ENCODE peak calls at places on chromosomes 5 and 9, in seven cellular contexts. One of them, this sample, is unnamed.

GRCh38 chr5:8306289-8306688 is 437.3 kb downstream of the MTRR start:
- DNase-seq in H54: no peak
- DNase-seq in body of pancreas: no peak
- DNase-seq in Peyer's patch: no peak
- DNase-seq in HepG2: no peak
- DNase-seq in uterus: no peak
- DNase-seq in sigmoid colon: no peak
- DNase-seq in this sample: no peak

GRCh38 chr9:114588671-114589526 is 1.3 kb downstream of the ATP6V1G1 start:
- DNase-seq in H54: no peak
- DNase-seq in uterus: no peak
- DNase-seq in Peyer's patch: no peak
- DNase-seq in sigmoid colon: no peak
- DNase-seq in HepG2: no peak
- DNase-seq in body of pancreas: no peak
- DNase-seq in this sample: no peak

GRCh38 chr5:124315746-124316415 is 430.6 kb downstream of the ZNF608 start:
- DNase-seq in body of pancreas: no peak
- DNase-seq in HepG2: no peak
- DNase-seq in uterus: no peak
- DNase-seq in Peyer's patch: no peak
- DNase-seq in sigmoid colon: no peak
- DNase-seq in H54: no peak
- DNase-seq in this sample: no peak

GRCh38 chr5:111680737-111681413 is 76.1 kb downstream of the NREP start:
- DNase-seq in Peyer's patch: no peak
- DNase-seq in H54: peak; percentile 45
- DNase-seq in uterus: peak; percentile 78
- DNase-seq in HepG2: peak; percentile 90
- DNase-seq in body of pancreas: peak; percentile 72
- DNase-seq in sigmoid colon: peak; percentile 88
- DNase-seq in this sample: peak; percentile 29

GRCh38 chr9:137959641-137960411 is 82.2 kb downstream of the CACNA1B start:
- DNase-seq in HepG2: no peak
- DNase-seq in uterus: no peak
- DNase-seq in sigmoid colon: peak; percentile 58
- DNase-seq in body of pancreas: no peak
- DNase-seq in Peyer's patch: peak; percentile 38
- DNase-seq in H54: no peak
- DNase-seq in this sample: no peak

GRCh38 chr5:76462097-76462702 is 59.1 kb downstream of the IQGAP2 start:
- DNase-seq in HepG2: no peak
- DNase-seq in H54: no peak
- DNase-seq in Peyer's patch: no peak
- DNase-seq in uterus: no peak
- DNase-seq in sigmoid colon: no peak
- DNase-seq in body of pancreas: no peak
- DNase-seq in this sample: no peak

GRCh38 chr5:167802755-167803431 is 488.6 kb upstream of the WWC1 start:
- DNase-seq in HepG2: no peak
- DNase-seq in H54: no peak
- DNase-seq in sigmoid colon: no peak
- DNase-seq in Peyer's patch: no peak
- DNase-seq in body of pancreas: no peak
- DNase-seq in uterus: no peak
- DNase-seq in this sample: no peak

GRCh38 chr5:82494942-82495341 is 216.8 kb upstream of the RPS23 start:
- DNase-seq in Peyer's patch: no peak
- DNase-seq in H54: no peak
- DNase-seq in body of pancreas: no peak
- DNase-seq in uterus: no peak
- DNase-seq in HepG2: no peak
- DNase-seq in sigmoid colon: no peak
- DNase-seq in this sample: no peak

GRCh38 chr5:124685404-124685930 is 61.0 kb downstream of the ZNF608 start:
- DNase-seq in H54: no peak
- DNase-seq in body of pancreas: no peak
- DNase-seq in HepG2: no peak
- DNase-seq in sigmoid colon: no peak
- DNase-seq in Peyer's patch: no peak
- DNase-seq in uterus: no peak
- DNase-seq in this sample: no peak

GRCh38 chr5:109880907-109881685 is 191.4 kb downstream of the MAN2A1 start:
- DNase-seq in uterus: no peak
- DNase-seq in Peyer's patch: no peak
- DNase-seq in sigmoid colon: no peak
- DNase-seq in body of pancreas: peak; percentile 25
- DNase-seq in H54: no peak
- DNase-seq in HepG2: no peak
- DNase-seq in this sample: no peak

DNA sequence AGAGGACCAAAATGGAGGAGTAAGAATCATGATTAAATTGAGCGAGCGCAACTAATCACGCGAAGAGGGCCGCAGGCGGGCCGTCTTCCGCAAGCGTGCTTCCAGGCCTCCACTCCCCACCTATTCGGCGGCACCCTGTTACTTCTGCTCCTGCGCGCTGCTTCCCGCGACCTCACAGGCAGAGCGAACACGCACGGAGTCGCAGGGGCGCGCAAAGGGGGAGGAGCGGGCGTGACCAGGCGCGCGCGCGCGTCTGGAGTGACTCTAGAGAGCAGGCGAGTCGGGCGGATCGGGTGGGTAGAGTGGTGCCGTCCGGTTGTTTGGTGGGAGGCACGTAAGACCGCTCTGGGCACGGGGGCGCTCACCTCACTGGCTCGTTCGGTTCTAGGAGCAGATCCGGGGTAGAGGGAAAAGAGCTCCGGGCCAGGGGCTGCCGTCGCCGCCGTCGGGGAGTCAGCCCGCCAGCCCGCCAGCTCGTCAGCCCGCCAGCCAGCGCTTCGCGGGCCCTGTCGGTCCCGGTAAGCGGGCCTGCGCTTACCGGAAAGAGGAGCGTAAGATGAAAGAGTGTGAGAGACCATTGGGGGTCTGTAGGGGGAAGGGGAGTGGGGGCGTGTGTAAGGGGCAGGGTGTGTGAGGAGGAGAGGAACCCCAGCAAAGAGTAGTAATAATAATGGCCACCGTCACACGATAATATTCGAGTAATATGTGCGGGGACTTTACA is at the start of gene CNOT8:
- DNase-seq in H54: peak; percentile 73
- DNase-seq in HepG2: peak; percentile 94
- DNase-seq in sigmoid colon: peak; percentile 99
- DNase-seq in Peyer's patch: peak; percentile 99
- DNase-seq in body of pancreas: peak; percentile 99
- DNase-seq in uterus: peak; percentile 98
- DNase-seq in this sample: peak; percentile 98
- TF ChIP-seq POLR2A in H54: peak; percentile 81
- TF ChIP-seq POLR2A in HepG2: peak; percentile 83
- TF ChIP-seq POLR2A in sigmoid colon: peak; percentile 93
- TF ChIP-seq POLR2A in Peyer's patch: peak; percentile 97
- TF ChIP-seq POLR2A in body of pancreas: peak; percentile 95
- TF ChIP-seq POLR2A in uterus: peak; percentile 91
- TF ChIP-seq POLR2A in this sample: peak; percentile 90

GRCh38 chr9:37433754-37434435 is 11.4 kb downstream of the GRHPR start:
- DNase-seq in HepG2: no peak
- DNase-seq in uterus: no peak
- DNase-seq in sigmoid colon: peak; percentile 45
- DNase-seq in Peyer's patch: no peak
- DNase-seq in body of pancreas: no peak
- DNase-seq in H54: no peak
- DNase-seq in this sample: no peak

GRCh38 chr9:37436540-37436939 is 14.0 kb downstream of the GRHPR start:
- DNase-seq in HepG2: no peak
- DNase-seq in sigmoid colon: no peak
- DNase-seq in uterus: no peak
- DNase-seq in Peyer's patch: no peak
- DNase-seq in H54: no peak
- DNase-seq in body of pancreas: no peak
- DNase-seq in this sample: no peak

GRCh38 chr9:37437616-37438015 is 15.1 kb downstream of the GRHPR start:
- DNase-seq in HepG2: no peak
- DNase-seq in uterus: no peak
- DNase-seq in Peyer's patch: no peak
- DNase-seq in H54: no peak
- DNase-seq in body of pancreas: no peak
- DNase-seq in sigmoid colon: no peak
- DNase-seq in this sample: no peak

GRCh38 chr9:37438359-37438758 is 15.9 kb downstream of the GRHPR start:
- DNase-seq in H54: no peak
- DNase-seq in uterus: no peak
- DNase-seq in body of pancreas: no peak
- DNase-seq in Peyer's patch: no peak
- DNase-seq in HepG2: no peak
- DNase-seq in sigmoid colon: no peak
- DNase-seq in this sample: no peak

GRCh38 chr9:37437010-37437409 is 14.5 kb downstream of the GRHPR start:
- DNase-seq in uterus: no peak
- DNase-seq in body of pancreas: no peak
- DNase-seq in Peyer's patch: no peak
- DNase-seq in H54: no peak
- DNase-seq in sigmoid colon: no peak
- DNase-seq in HepG2: no peak
- DNase-seq in this sample: no peak
- TF ChIP-seq POLR2A in uterus: no peak
- TF ChIP-seq POLR2A in body of pancreas: no peak
- TF ChIP-seq POLR2A in Peyer's patch: no peak
- TF ChIP-seq POLR2A in H54: no peak
- TF ChIP-seq POLR2A in sigmoid colon: no peak
- TF ChIP-seq POLR2A in HepG2: no peak
- TF ChIP-seq POLR2A in this sample: no peak

GRCh38 chr9:35489313-35490154 is at the start of gene RUSC2:
- DNase-seq in HepG2: peak; percentile 75
- DNase-seq in sigmoid colon: peak; percentile 94
- DNase-seq in H54: no peak
- DNase-seq in Peyer's patch: peak; percentile 76
- DNase-seq in body of pancreas: peak; percentile 88
- DNase-seq in uterus: peak; percentile 85
- DNase-seq in this sample: peak; percentile 60
- TF ChIP-seq POLR2A in HepG2: peak; percentile 61
- TF ChIP-seq POLR2A in sigmoid colon: peak; percentile 46
- TF ChIP-seq POLR2A in H54: peak; percentile 50
- TF ChIP-seq POLR2A in Peyer's patch: peak; percentile 37
- TF ChIP-seq POLR2A in body of pancreas: peak; percentile 81
- TF ChIP-seq POLR2A in uterus: peak; percentile 62
- TF ChIP-seq POLR2A in this sample: peak; percentile 44

GRCh38 chr9:71850996-71851395 is 60.0 kb downstream of the ABHD17B start:
- DNase-seq in uterus: no peak
- DNase-seq in Peyer's patch: no peak
- DNase-seq in HepG2: no peak
- DNase-seq in H54: no peak
- DNase-seq in body of pancreas: no peak
- DNase-seq in sigmoid colon: no peak
- DNase-seq in this sample: no peak
- TF ChIP-seq POLR2A in uterus: no peak
- TF ChIP-seq POLR2A in Peyer's patch: no peak
- TF ChIP-seq POLR2A in HepG2: no peak
- TF ChIP-seq POLR2A in H54: no peak
- TF ChIP-seq POLR2A in body of pancreas: no peak
- TF ChIP-seq POLR2A in sigmoid colon: no peak
- TF ChIP-seq POLR2A in this sample: no peak

DNA sequence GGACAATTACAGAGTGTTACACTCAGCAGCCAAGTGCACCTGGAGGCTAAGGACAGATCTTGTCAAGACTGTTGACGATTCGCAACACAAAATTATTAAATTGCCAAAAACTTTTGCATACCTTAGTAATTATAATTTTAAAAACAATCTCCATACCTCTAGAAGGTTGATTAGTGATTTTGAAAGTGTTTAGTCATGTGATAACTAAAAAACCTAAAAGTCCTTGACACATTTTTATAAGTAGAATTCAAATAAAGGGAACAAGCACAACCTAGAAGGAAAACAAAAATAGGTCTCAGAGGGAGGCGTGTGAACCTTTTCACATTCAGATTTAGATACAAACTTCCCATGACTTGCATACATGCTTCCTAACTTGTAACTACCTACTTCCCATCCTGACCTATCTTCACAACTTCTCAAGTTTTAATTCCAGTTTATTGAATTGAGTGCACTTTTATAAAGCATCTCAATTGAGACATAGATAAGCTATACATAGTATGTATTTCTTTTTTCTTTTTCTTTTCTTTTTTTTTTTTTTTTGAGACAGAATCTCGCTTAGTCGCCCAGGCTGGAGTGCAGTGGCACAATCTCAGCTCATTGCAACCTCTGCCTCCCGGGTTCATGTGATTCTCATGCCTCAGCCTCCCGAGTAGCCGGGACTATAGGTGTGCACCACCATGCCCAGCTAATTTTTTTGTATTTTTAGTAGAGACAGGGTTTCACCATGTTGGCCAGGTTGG is 5.8 kb downstream of the ZNF367 start:
- DNase-seq in HepG2: no peak
- DNase-seq in uterus: no peak
- DNase-seq in H54: no peak
- DNase-seq in sigmoid colon: no peak
- DNase-seq in body of pancreas: no peak
- DNase-seq in Peyer's patch: no peak
- DNase-seq in this sample: no peak
- TF ChIP-seq POLR2A in HepG2: peak; percentile 24
- TF ChIP-seq POLR2A in uterus: no peak
- TF ChIP-seq POLR2A in H54: no peak
- TF ChIP-seq POLR2A in sigmoid colon: no peak
- TF ChIP-seq POLR2A in body of pancreas: no peak
- TF ChIP-seq POLR2A in Peyer's patch: no peak
- TF ChIP-seq POLR2A in this sample: no peak

DNA sequence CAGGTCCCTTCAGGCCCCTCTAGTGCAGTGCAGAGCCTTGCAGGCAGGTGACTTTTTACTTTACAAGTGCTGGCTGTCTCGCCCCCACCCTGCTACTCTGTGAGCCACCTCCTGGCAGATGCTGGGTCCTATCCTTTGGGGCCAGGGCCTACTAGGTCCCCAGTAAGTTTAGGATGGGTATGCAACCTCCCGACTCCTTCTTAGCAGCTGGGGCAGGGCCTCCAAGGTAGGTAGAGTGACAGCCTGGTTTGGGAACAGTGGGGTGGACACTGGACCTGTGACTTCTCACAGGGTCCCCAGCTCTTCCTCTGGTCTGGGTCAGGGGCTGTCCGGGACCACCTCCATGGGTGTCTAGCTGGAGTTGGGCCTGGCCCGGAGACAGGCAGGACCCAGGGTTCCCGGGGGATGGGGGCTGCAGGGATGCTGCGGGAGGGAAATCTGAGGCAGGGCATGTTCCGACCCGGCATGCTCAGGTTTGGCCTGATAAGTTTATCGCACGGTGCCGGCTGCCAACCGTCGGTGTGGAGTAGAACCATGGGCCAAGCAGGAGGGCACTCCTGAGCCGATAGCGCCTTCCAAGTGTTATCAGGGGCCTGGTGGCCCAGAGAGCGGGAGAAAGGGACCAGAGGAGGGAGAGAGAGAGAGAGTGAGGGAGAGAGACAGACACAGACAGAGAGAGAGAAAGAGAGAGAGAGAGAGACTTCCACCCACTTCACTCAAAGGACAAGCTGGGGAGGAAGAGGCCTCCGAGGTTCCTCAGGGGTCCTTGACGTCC is 20.6 kb downstream of the GFI1B start:
- DNase-seq in Peyer's patch: peak; percentile 45
- DNase-seq in body of pancreas: no peak
- DNase-seq in H54: no peak
- DNase-seq in HepG2: no peak
- DNase-seq in uterus: no peak
- DNase-seq in sigmoid colon: no peak
- DNase-seq in this sample: no peak
- TF ChIP-seq POLR2A in Peyer's patch: no peak
- TF ChIP-seq POLR2A in body of pancreas: no peak
- TF ChIP-seq POLR2A in H54: no peak
- TF ChIP-seq POLR2A in HepG2: no peak
- TF ChIP-seq POLR2A in uterus: no peak
- TF ChIP-seq POLR2A in sigmoid colon: no peak
- TF ChIP-seq POLR2A in this sample: no peak